ENCODE peak calls at places on chromosome 10, in five cellular contexts. G, J, R, P and X are unnamed samples.

GRCh38 chr10:110568055-110568735 is 700 bp downstream of the SMC3 start:
- DNase-seq in J (peak), G (no peak), P (peak), R (peak), X (no peak)

GRCh38 chr10:72061491-72061890 is 26.9 kb downstream of the SPOCK2 start:
- DNase-seq in G (no peak), R (no peak), J (no peak), P (no peak), X (no peak)

GRCh38 chr10:110993024-110993693 is 73.8 kb downstream of the SHOC2 start:
- DNase-seq in G (no peak), P (peak), R (peak), J (peak), X (no peak)

GRCh38 chr10:119395287-119396007 is 147.1 kb downstream of the RGS10 start:
- DNase-seq in G (no peak), P (no peak), R (no peak), J (no peak), X (peak)

GRCh38 chr10:68989317-68989990 is 851 bp downstream of the KIFBP start:
- DNase-seq in J (no peak), R (peak), P (peak), G (no peak), X (no peak)

GRCh38 chr10:77909755-77910375 is 16.7 kb downstream of the DLG5 start:
- DNase-seq in G (no peak), J (peak), R (peak), P (peak), X (no peak)

GRCh38 chr10:93821051-93821772 is 63.5 kb downstream of the LGI1 start:
- DNase-seq in J (peak), R (peak), P (peak), G (no peak), X (no peak)

GRCh38 chr10:36683421-36683820 is 442.0 kb upstream of the ANKRD30A start:
- DNase-seq in J (peak), G (no peak), P (no peak), R (no peak), X (no peak)

GRCh38 chr10:45239642-45240041 is 75.8 kb downstream of the OR13A1 start:
- DNase-seq in P (peak), R (no peak), J (no peak), G (no peak), X (no peak)

GRCh38 chr10:44308935-44309334 is 76.0 kb downstream of the CXCL12 start:
- DNase-seq in J (no peak), R (no peak), G (no peak), P (no peak), X (no peak)

GRCh38 chr10:69045441-69046300 is 42.2 kb upstream of the SRGN start:
- DNase-seq in P (peak), J (peak), R (no peak), G (peak), X (no peak)

GRCh38 chr10:134205-134742 is 981 bp upstream of the ZMYND11 start:
- DNase-seq in P (no peak), J (peak), G (no peak), R (no peak), X (no peak)

GRCh38 chr10:97765201-97765600 is 6.6 kb downstream of the SFRP5 start:
- DNase-seq in J (no peak), R (no peak), G (no peak), P (no peak), X (no peak)

GRCh38 chr10:77859200-77859864 is 67.2 kb downstream of the DLG5 start:
- DNase-seq in G (no peak), R (no peak), P (no peak), J (no peak), X (no peak)

GRCh38 chr10:123584419-123584775 is 81.8 kb upstream of the GPR26 start:
- DNase-seq in R (no peak), G (no peak), J (no peak), P (no peak), X (no peak)

GRCh38 chr10:5219262-5219661 is 22.6 kb downstream of the AKR1C4 start:
- DNase-seq in R (no peak), J (no peak), P (no peak), G (no peak), X (no peak)

GRCh38 chr10:43067391-43068135 is 9.3 kb upstream of the RET start:
- DNase-seq in R (no peak), P (no peak), G (no peak), J (no peak), X (no peak)

GRCh38 chr10:73917566-73918305 is 6.8 kb downstream of the PLAU start:
- DNase-seq in P (no peak), J (peak), R (no peak), G (no peak), X (no peak)

GRCh38 chr10:43598447-43598846 is 7.8 kb upstream of the ZNF485 start:
- DNase-seq in J (no peak), R (peak), G (no peak), P (peak), X (peak)

GRCh38 chr10:31749981-31750850 is 178.4 kb downstream of the ARHGAP12 start:
- DNase-seq in G (no peak), P (no peak), J (no peak), R (no peak), X (peak)

GRCh38 chr10:99346247-99346646 is 17.1 kb downstream of the CNNM1 start:
- DNase-seq in J (peak), G (no peak), P (peak), R (peak), X (no peak)

GRCh38 chr10:73956476-73957338 is 41.2 kb upstream of the VCL start:
- DNase-seq in P (no peak), R (peak), G (peak), J (peak), X (no peak)

GRCh38 chr10:10758306-10758705 is 259.4 kb upstream of the CELF2 start:
- DNase-seq in J (no peak), P (no peak), G (no peak), R (no peak), X (peak)

GRCh38 chr10:92238586-92239098 is 52.2 kb downstream of the CPEB3 start:
- DNase-seq in P (peak), J (peak), G (no peak), R (peak), X (no peak)

GRCh38 chr10:89252225-89252585 is 630 bp upstream of the LIPA start:
- DNase-seq in G (no peak), R (no peak), J (no peak), P (no peak), X (no peak)

GRCh38 chr10:100446130-100446761 is 16.6 kb upstream of the WNT8B start:
- DNase-seq in P (no peak), G (no peak), R (no peak), J (no peak), X (no peak)

GRCh38 chr10:6786579-6787031 is 206.5 kb upstream of the PRKCQ start:
- DNase-seq in G (no peak), J (no peak), R (peak), P (peak), X (no peak)

GRCh38 chr10:114458216-114458615 is 53.9 kb upstream of the AFAP1L2 start:
- DNase-seq in P (no peak), R (no peak), J (no peak), G (no peak), X (no peak)

GRCh38 chr10:33306756-33307519 is 27.5 kb downstream of the NRP1 start:
- DNase-seq in P (peak), R (peak), G (no peak), J (peak), X (no peak)
- H3K4me3 ChIP-seq in P (no peak), R (no peak), G (no peak), J (no peak), X (no peak)

GRCh38 chr10:3502606-3503005 is 282.4 kb downstream of the KLF6 start:
- DNase-seq in J (peak), G (no peak), P (no peak), R (no peak), X (no peak)
- H3K4me3 ChIP-seq in J (no peak), G (no peak), P (no peak), R (no peak), X (no peak)

GRCh38 chr10:129959544-129960492 is 4.3 kb downstream of the EBF3 start:
- DNase-seq in G (no peak), P (no peak), R (no peak), J (no peak), X (no peak)

GRCh38 chr10:129961274-129961839 is 2.7 kb downstream of the EBF3 start:
- DNase-seq in J (no peak), R (no peak), G (no peak), P (no peak), X (no peak)

GRCh38 chr10:129958686-129959543 is 5.2 kb downstream of the EBF3 start:
- DNase-seq in J (no peak), R (no peak), G (no peak), P (no peak), X (no peak)

GRCh38 chr10:129962092-129962494 is 2.0 kb downstream of the EBF3 start:
- DNase-seq in P (no peak), J (no peak), R (no peak), G (no peak), X (no peak)

DNA sequence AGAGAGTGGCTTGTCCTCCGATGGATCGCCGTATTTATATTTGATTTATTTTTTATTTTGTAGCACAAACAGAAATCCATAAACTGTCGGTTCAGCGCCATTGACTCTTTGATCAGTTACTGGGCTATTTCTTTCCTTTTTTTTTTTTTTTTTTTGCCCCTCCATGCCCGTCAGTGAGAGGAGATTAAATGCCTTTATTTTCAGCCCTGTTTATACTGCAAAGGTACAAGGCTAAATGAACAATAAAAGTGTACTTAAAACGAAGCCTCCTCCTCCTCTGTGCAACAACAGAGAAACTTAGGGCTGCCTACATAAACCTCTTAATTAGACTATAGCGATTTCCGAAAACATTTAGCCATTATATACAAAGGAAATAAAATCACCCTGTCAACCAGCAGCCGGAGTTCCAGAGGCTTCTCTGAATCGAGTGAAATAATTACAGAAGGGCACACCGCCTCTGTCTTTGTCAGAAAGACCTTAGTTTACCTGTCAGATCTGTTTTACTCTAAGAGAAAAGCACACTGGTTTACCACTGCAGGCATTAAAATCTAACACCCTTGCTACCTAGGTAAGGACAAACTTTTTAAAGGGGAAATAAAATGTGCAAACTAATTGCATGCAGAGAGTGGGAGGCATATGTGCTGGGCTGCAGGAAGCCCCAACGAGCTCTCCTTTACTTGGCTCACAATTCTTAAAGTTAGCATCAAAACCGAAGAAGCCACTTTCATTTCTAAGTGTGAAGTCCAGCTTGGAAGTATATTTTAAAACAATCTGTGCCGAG is 3.4 kb downstream of the EBF3 start:
- DNase-seq in P (no peak), R (no peak), G (no peak), J (no peak), X (no peak)
- H3K4me3 ChIP-seq in P (no peak), R (peak), G (no peak), J (no peak), X (peak)

GRCh38 chr10:107163904-107164861 is at the start of gene SORCS1:
- DNase-seq in G (no peak), P (no peak), J (no peak), R (peak), X (peak)
- H3K4me3 ChIP-seq in G (no peak), P (no peak), J (no peak), R (peak), X (peak)

GRCh38 chr10:102463983-102464382 is 12.6 kb upstream of the C10orf95 start:
- DNase-seq in P (no peak), J (no peak), R (no peak), G (no peak), X (no peak)

GRCh38 chr10:102461187-102462054 is 10.1 kb upstream of the C10orf95 start:
- DNase-seq in R (peak), J (peak), P (peak), G (peak), X (peak)

GRCh38 chr10:102462512-102463054 is 11.2 kb upstream of the C10orf95 start:
- DNase-seq in G (no peak), R (no peak), P (no peak), J (no peak), X (no peak)

GRCh38 chr10:102457591-102458150 is 6.3 kb upstream of the C10orf95 start:
- DNase-seq in P (no peak), G (no peak), R (no peak), J (no peak), X (no peak)

DNA sequence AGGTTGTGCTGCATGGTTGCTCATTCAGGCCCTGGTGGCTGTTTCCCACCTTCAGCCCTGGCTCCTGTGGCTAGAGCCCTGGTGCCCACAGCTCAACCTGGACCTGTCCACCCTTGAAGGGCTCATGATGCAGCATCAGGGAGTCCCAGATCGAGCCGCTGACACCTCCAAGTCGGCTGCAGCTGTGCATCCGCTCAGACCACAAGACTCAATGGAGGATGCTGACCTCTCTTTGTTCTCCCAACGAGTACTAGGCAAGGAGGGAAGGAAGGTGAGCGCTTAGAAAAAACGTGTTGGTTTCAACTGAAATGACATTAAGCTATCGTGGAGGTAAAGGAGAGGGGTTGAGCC is 9.5 kb upstream of the C10orf95 start:
- DNase-seq in J (no peak), P (no peak), R (no peak), G (no peak), X (no peak)
- H3K4me3 ChIP-seq in J (peak), P (peak), R (peak), G (peak), X (peak)

GRCh38 chr10:23094786-23095403 is 484 bp upstream of the MSRB2 start:
- DNase-seq in J (no peak), P (peak), R (no peak), G (no peak), X (no peak)
- H3K4me3 ChIP-seq in J (peak), P (peak), R (peak), G (peak), X (no peak)